ENCODE peak calls at places on chromosome 2, in five cellular contexts. One of them, this sample, is unnamed.

GRCh38 chr2:238425979-238426567 is 654 bp upstream of the ASB1 start:
- DNase-seq in stomach: peak; percentile 25
- DNase-seq in HCT116: peak; percentile 28
- DNase-seq in small intestine: no peak
- DNase-seq in GM12878: no peak
- DNase-seq in this sample: no peak

GRCh38 chr2:165469417-165469816 is at the start of gene CSRNP3:
- DNase-seq in GM12878: no peak
- DNase-seq in small intestine: peak; percentile 91
- DNase-seq in HCT116: peak; percentile 12
- DNase-seq in stomach: peak; percentile 65
- DNase-seq in this sample: peak; percentile 59

GRCh38 chr2:11832531-11832930 is 86.1 kb downstream of the LPIN1 start:
- DNase-seq in stomach: no peak
- DNase-seq in GM12878: no peak
- DNase-seq in HCT116: no peak
- DNase-seq in small intestine: no peak
- DNase-seq in this sample: no peak

GRCh38 chr2:171878481-171878993 is 15.5 kb downstream of the SLC25A12 start:
- DNase-seq in small intestine: no peak
- DNase-seq in GM12878: no peak
- DNase-seq in HCT116: no peak
- DNase-seq in stomach: peak; percentile 29
- DNase-seq in this sample: no peak

GRCh38 chr2:61969376-61969775 is 63.9 kb downstream of the COMMD1 start:
- DNase-seq in HCT116: no peak
- DNase-seq in small intestine: no peak
- DNase-seq in GM12878: no peak
- DNase-seq in stomach: no peak
- DNase-seq in this sample: no peak

GRCh38 chr2:143433158-143433557 is 303.9 kb downstream of the ARHGAP15 start:
- DNase-seq in GM12878: no peak
- DNase-seq in small intestine: no peak
- DNase-seq in stomach: no peak
- DNase-seq in HCT116: no peak
- DNase-seq in this sample: no peak

GRCh38 chr2:177667626-177668025 is 275.1 kb downstream of the AGPS start:
- DNase-seq in HCT116: no peak
- DNase-seq in GM12878: no peak
- DNase-seq in stomach: no peak
- DNase-seq in small intestine: no peak
- DNase-seq in this sample: no peak

GRCh38 chr2:177832611-177833133 is 239.9 kb downstream of the PDE11A start:
- DNase-seq in HCT116: no peak
- DNase-seq in stomach: no peak
- DNase-seq in small intestine: peak; percentile 77
- DNase-seq in GM12878: no peak
- DNase-seq in this sample: no peak

GRCh38 chr2:100773538-100773937 is 46.4 kb upstream of the NPAS2 start:
- DNase-seq in stomach: no peak
- DNase-seq in HCT116: no peak
- DNase-seq in small intestine: no peak
- DNase-seq in GM12878: no peak
- DNase-seq in this sample: no peak

GRCh38 chr2:174972924-174973323 is 32.3 kb downstream of the CHN1 start:
- DNase-seq in GM12878: no peak
- DNase-seq in small intestine: no peak
- DNase-seq in HCT116: no peak
- DNase-seq in stomach: no peak
- DNase-seq in this sample: no peak

GRCh38 chr2:142521492-142521891 is 356.0 kb upstream of the KYNU start:
- DNase-seq in GM12878: no peak
- DNase-seq in small intestine: no peak
- DNase-seq in HCT116: no peak
- DNase-seq in stomach: no peak
- DNase-seq in this sample: no peak

GRCh38 chr2:191869178-191869577 is 22.3 kb upstream of the CAVIN2 start:
- DNase-seq in stomach: no peak
- DNase-seq in small intestine: peak; percentile 6
- DNase-seq in GM12878: peak; percentile 7
- DNase-seq in HCT116: peak; percentile 57
- DNase-seq in this sample: peak; percentile 41

GRCh38 chr2:11984556-11985158 is 238.2 kb downstream of the LPIN1 start:
- DNase-seq in small intestine: no peak
- DNase-seq in GM12878: no peak
- DNase-seq in HCT116: no peak
- DNase-seq in stomach: no peak
- DNase-seq in this sample: no peak

GRCh38 chr2:96240341-96241038 is 25.3 kb downstream of the TMEM127 start:
- DNase-seq in stomach: no peak
- DNase-seq in small intestine: no peak
- DNase-seq in GM12878: no peak
- DNase-seq in HCT116: no peak
- DNase-seq in this sample: no peak

GRCh38 chr2:215772003-215772402 is 241.3 kb downstream of the MREG start:
- DNase-seq in HCT116: no peak
- DNase-seq in small intestine: no peak
- DNase-seq in GM12878: no peak
- DNase-seq in stomach: no peak
- DNase-seq in this sample: no peak

GRCh38 chr2:154692927-154693326 is 5.6 kb upstream of the KCNJ3 start:
- DNase-seq in stomach: no peak
- DNase-seq in GM12878: no peak
- DNase-seq in small intestine: peak; percentile 79
- DNase-seq in HCT116: peak; percentile 16
- DNase-seq in this sample: no peak

GRCh38 chr2:165582863-165583506 is 113.5 kb downstream of the CSRNP3 start:
- DNase-seq in small intestine: no peak
- DNase-seq in stomach: no peak
- DNase-seq in HCT116: no peak
- DNase-seq in GM12878: no peak
- DNase-seq in this sample: no peak

DNA sequence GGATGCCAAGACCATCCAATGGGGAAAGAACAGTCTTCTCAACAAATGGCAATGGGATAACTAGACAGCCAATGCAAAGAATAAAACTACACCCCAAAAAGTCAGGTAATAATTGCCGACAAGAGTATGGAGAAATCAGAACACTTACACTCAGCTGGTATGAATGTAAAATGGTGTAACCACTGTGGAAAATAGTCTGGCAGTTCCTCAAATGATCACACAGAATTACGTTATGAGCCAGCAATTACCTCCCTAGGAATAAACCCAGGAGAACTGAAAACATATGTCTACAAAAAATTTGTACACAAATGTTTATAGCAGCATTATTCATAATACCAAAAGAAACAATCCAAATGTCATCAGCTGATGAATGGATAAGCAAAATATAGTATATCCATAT is 8.8 kb downstream of the IWS1 start:
- DNase-seq in GM12878: no peak
- DNase-seq in small intestine: no peak
- DNase-seq in HCT116: no peak
- DNase-seq in stomach: no peak
- DNase-seq in this sample: no peak
- H3K36me3 ChIP-seq in GM12878: peaks cover 32% of the 10 kb centered on the region
- H3K36me3 ChIP-seq in small intestine: peaks cover 7% of the 10 kb centered on the region
- H3K36me3 ChIP-seq in HCT116: peaks cover 32% of the 10 kb centered on the region
- H3K36me3 ChIP-seq in stomach: peaks cover 9% of the 10 kb centered on the region
- H3K36me3 ChIP-seq in this sample: no peaks in the 10 kb centered on the region

DNA sequence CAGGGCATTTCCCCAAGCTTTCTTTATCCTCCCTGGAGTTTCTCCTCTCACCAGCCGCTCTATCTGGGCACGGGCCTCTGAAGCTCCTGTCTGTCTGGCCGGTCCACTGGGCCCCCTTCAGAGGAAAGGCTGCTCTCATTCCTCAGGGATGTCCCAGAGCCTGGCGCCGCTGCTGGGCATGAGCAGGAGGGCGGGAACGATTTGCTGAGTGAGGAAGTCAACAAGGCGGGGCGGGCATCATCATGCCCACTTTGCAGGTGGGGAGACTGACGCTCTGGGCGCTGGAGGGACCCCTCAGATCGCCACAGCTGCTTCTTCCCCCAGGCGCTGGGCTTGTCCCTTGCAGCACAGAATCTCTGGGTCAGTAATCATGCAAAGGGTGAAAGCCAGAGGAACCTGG is 158.0 kb downstream of the CYRIA start:
- DNase-seq in HCT116: no peak
- DNase-seq in GM12878: no peak
- DNase-seq in small intestine: no peak
- DNase-seq in stomach: no peak
- DNase-seq in this sample: no peak
- H3K36me3 ChIP-seq in HCT116: no peaks in the 10 kb centered on the region
- H3K36me3 ChIP-seq in GM12878: no peaks in the 10 kb centered on the region
- H3K36me3 ChIP-seq in small intestine: no peaks in the 10 kb centered on the region
- H3K36me3 ChIP-seq in stomach: no peaks in the 10 kb centered on the region
- H3K36me3 ChIP-seq in this sample: no peaks in the 10 kb centered on the region

DNA sequence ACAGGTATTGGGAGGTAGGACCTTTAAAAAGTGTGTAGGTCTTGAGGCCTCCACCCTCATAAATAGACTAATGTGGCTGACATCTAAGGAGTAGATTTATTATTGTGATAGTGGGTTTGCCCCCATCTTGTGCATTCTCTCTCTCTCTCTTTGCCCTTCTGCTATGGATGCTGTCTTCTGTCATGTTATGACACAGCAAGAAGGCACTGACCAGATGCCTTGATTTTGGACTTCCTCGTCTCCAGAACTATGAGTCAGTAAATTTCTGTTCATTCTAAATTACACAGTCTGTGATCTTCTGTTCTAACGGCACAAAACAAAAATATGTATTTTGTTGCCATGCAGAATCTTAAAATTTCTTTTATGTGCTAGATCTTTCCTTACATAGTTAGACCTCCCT is 66.9 kb downstream of the ATAD2B start:
- DNase-seq in HCT116: no peak
- DNase-seq in small intestine: no peak
- DNase-seq in stomach: no peak
- DNase-seq in GM12878: no peak
- DNase-seq in this sample: no peak
- H3K36me3 ChIP-seq in HCT116: no peaks in the 10 kb centered on the region
- H3K36me3 ChIP-seq in small intestine: peaks cover 2% of the 10 kb centered on the region
- H3K36me3 ChIP-seq in stomach: peaks cover 11% of the 10 kb centered on the region
- H3K36me3 ChIP-seq in GM12878: peaks cover 12% of the 10 kb centered on the region
- H3K36me3 ChIP-seq in this sample: peaks cover 24% of the 10 kb centered on the region

DNA sequence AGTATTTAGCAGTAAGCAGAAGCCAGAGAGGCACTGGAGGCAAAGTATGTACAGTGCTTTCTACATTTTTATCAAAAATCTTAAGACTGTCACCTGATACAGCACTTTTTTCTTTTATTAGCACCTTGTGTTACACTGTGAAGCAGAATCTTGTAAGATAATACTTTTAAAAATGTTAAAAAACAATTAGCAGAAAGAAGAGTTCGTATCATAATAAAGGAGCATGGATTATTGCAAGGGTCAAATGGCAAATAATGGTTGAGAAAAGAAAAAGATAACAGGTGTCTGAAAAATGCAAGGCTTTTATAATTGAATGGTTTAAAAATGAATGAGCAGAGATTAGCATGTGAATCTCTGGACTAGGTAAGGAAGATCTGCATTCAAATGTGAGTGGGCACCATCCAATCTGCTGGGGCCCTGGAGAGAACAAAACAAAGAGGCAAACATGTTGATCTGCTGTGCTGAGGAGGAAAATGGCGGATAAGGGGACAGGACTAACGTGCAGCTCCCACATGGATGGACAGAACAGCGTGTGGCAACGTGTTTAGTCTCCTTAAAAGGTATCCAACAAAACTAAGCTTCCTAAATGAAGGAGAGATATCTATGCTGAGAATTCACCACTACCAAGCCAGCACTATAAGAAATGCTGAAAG is 9.5 kb downstream of the CEBPZOS start:
- DNase-seq in HCT116: no peak
- DNase-seq in GM12878: no peak
- DNase-seq in stomach: no peak
- DNase-seq in small intestine: no peak
- DNase-seq in this sample: no peak
- H3K36me3 ChIP-seq in HCT116: peaks cover 82% of the 10 kb centered on the region
- H3K36me3 ChIP-seq in GM12878: peaks cover 39% of the 10 kb centered on the region
- H3K36me3 ChIP-seq in stomach: peaks cover 64% of the 10 kb centered on the region
- H3K36me3 ChIP-seq in small intestine: peaks cover 7% of the 10 kb centered on the region
- H3K36me3 ChIP-seq in this sample: no peaks in the 10 kb centered on the region

GRCh38 chr2:218644721-218645120 is 14.7 kb downstream of the ZNF142 start:
- DNase-seq in small intestine: no peak
- DNase-seq in stomach: no peak
- DNase-seq in HCT116: no peak
- DNase-seq in GM12878: no peak
- DNase-seq in this sample: no peak

GRCh38 chr2:218643751-218644310 is 15.6 kb downstream of the ZNF142 start:
- DNase-seq in stomach: no peak
- DNase-seq in small intestine: no peak
- DNase-seq in GM12878: no peak
- DNase-seq in HCT116: no peak
- DNase-seq in this sample: no peak

GRCh38 chr2:218642786-218643185 is 16.6 kb downstream of the ZNF142 start:
- DNase-seq in HCT116: no peak
- DNase-seq in GM12878: no peak
- DNase-seq in stomach: no peak
- DNase-seq in small intestine: no peak
- DNase-seq in this sample: no peak

GRCh38 chr2:218645126-218645525 is 14.3 kb downstream of the ZNF142 start:
- DNase-seq in GM12878: no peak
- DNase-seq in small intestine: no peak
- DNase-seq in HCT116: no peak
- DNase-seq in stomach: no peak
- DNase-seq in this sample: no peak

DNA sequence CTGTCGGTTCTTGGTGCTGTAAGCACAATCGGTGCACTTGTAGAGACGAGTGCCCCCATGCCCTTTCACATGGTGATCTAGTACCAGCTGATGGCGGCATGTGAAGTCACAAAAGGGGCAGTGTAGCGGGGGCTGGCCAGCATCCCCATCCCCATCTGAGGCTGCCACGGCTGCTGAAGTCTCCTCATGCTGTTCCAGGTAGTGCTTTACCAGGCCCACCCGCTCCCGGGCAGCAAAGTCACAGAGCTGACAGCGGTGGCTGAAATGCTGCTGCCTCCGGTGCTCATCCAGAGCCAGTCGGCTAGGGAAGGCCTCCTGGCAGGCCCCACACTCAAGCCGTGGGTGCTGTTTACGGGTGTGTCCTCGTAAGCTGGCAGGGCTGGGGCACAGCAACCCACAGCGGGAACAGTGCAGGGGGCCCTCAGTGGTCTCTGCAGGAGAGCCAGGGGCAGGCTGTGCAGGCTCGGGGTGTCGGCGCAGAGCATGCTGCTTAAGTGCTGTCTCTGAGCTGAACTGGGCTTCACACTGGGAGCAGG is 17.2 kb downstream of the ZNF142 start:
- DNase-seq in stomach: no peak
- DNase-seq in GM12878: no peak
- DNase-seq in HCT116: no peak
- DNase-seq in small intestine: no peak
- DNase-seq in this sample: no peak
- H3K36me3 ChIP-seq in stomach: peaks cover 84% of the 10 kb centered on the region
- H3K36me3 ChIP-seq in GM12878: peaks cover 27% of the 10 kb centered on the region
- H3K36me3 ChIP-seq in HCT116: peaks cover 57% of the 10 kb centered on the region
- H3K36me3 ChIP-seq in small intestine: peaks cover 22% of the 10 kb centered on the region
- H3K36me3 ChIP-seq in this sample: peaks cover 54% of the 10 kb centered on the region

GRCh38 chr2:241975593-241976284 is 106.2 kb downstream of the RTP5 start:
- DNase-seq in small intestine: peak; percentile 31
- DNase-seq in stomach: no peak
- DNase-seq in GM12878: no peak
- DNase-seq in HCT116: no peak
- DNase-seq in this sample: no peak
- H3K36me3 ChIP-seq in small intestine: no peaks in the 10 kb centered on the region
- H3K36me3 ChIP-seq in stomach: no peaks in the 10 kb centered on the region
- H3K36me3 ChIP-seq in GM12878: no peaks in the 10 kb centered on the region
- H3K36me3 ChIP-seq in HCT116: no peaks in the 10 kb centered on the region
- H3K36me3 ChIP-seq in this sample: no peaks in the 10 kb centered on the region